ENCODE peak calls at places on chromosomes 7 and 10, in seven cellular contexts. P is GM12892, M is GM12878, V is SK-N-SH, N is K562, I is HepG2, R is H1. C is an unnamed sample.

GRCh38 chr10:14879055-14879800 is 562 bp downstream of the SUV39H2 start:
- DNase-seq in V (no peak), P (peak; percentile 34), M (no peak), N (peak; percentile 22), I (peak; percentile 9), R (no peak), C (peak; percentile 27)

GRCh38 chr7:134370135-134370534 is 53.4 kb upstream of the SLC35B4 start:
- DNase-seq in R (no peak), M (no peak), N (no peak), P (no peak), I (no peak), V (no peak), C (no peak)

GRCh38 chr10:98088186-98088971 is 46.1 kb upstream of the R3HCC1L start:
- DNase-seq in R (no peak), M (no peak), V (no peak), N (no peak), P (no peak), I (no peak), C (no peak)

GRCh38 chr7:101059620-101059942 is 25.7 kb upstream of the TRIM56 start:
- DNase-seq in R (no peak), M (no peak), P (no peak), I (no peak), V (no peak), N (no peak), C (no peak)

GRCh38 chr7:151410405-151411390 is 860 bp upstream of the WDR86 start:
- DNase-seq in I (no peak), N (no peak), P (no peak), V (peak; percentile 93), M (no peak), R (peak; percentile 76), C (peak; percentile 23)

GRCh38 chr10:104577861-104578480 is 63.1 kb upstream of the SORCS3 start:
- DNase-seq in M (no peak), P (no peak), N (no peak), R (peak; percentile 50), V (no peak), I (no peak), C (no peak)

GRCh38 chr7:71935674-71936073 is 476.5 kb downstream of the CALN1 start:
- DNase-seq in M (no peak), N (no peak), I (no peak), V (no peak), R (no peak), P (no peak), C (no peak)

GRCh38 chr10:22427890-22428571 is 82.7 kb downstream of the SPAG6 start:
- DNase-seq in P (no peak), V (peak; percentile 72), I (no peak), N (no peak), R (no peak), M (no peak), C (no peak)

GRCh38 chr7:2040893-2041270 is 191.9 kb downstream of the MAD1L1 start:
- DNase-seq in N (no peak), R (no peak), I (no peak), V (peak; percentile 27), M (no peak), P (no peak), C (no peak)

GRCh38 chr10:100509241-100509640 is 10.4 kb downstream of the SEC31B start:
- DNase-seq in N (no peak), R (no peak), P (no peak), M (no peak), I (no peak), V (no peak), C (no peak)

GRCh38 chr10:79445217-79445707 is at the start of gene ZCCHC24:
- DNase-seq in V (no peak), M (no peak), I (no peak), P (peak; percentile 54), N (no peak), R (no peak), C (peak; percentile 96)

DNA sequence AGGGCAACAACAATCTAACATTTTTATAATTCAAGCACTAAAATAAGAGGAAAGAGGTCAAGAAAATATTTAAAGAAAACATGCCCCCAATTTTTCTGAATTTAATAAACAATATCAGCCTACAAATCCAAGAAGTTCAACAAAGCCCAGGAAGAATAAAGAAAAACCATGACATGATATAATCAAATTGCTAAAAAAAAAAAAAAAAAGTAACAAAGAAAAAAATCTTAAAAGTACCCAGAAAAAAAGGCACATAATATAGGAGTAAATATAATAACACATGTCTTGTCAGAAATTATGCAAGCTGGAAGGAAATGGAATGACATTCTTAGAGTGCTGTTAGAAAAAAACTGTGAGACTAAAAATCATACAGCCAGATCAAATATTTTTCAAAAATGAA is 151.4 kb downstream of the IMMP2L start:
- DNase-seq in N (no peak), R (no peak), I (no peak), P (no peak), V (no peak), M (no peak), C (no peak)
- TF ChIP-seq TAF1 in N (no peak), R (no peak), I (no peak), P (no peak), V (no peak), M (no peak), C (no peak)

GRCh38 chr10:43861966-43862751 is 213.5 kb upstream of the ZNF32 start:
- DNase-seq in P (no peak), V (no peak), R (peak; percentile 2), M (no peak), N (no peak), I (peak; percentile 31), C (no peak)
- TF ChIP-seq TAF1 in P (no peak), V (no peak), R (no peak), M (no peak), N (no peak), I (no peak), C (no peak)

GRCh38 chr7:55130554-55131198 is 111.9 kb downstream of the EGFR start:
- DNase-seq in R (no peak), N (no peak), P (no peak), M (no peak), V (no peak), I (no peak), C (no peak)
- TF ChIP-seq TAF1 in R (no peak), N (no peak), P (no peak), M (no peak), V (no peak), I (no peak), C (no peak)

DNA sequence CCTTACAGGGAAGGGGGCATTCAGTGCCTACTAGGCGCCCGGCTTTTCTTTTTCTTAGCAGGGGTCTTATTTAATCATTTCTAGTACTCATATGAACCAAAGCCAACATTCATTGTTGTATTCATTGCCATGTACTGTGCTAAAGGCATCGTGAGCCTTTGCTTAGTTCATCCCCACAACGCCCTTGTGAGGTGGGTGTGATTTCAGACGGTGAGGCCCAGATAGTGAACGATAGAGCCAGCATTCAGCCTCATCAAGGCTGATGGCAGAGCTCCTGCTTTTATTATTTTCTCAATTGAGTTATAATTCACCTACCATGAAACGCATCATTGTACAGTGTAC is 50.0 kb downstream of the HK1 start:
- DNase-seq in N (no peak), R (no peak), I (no peak), V (no peak), P (no peak), M (no peak), C (no peak)
- TF ChIP-seq TAF1 in N (no peak), R (no peak), I (no peak), V (no peak), P (no peak), M (no peak), C (no peak)

DNA sequence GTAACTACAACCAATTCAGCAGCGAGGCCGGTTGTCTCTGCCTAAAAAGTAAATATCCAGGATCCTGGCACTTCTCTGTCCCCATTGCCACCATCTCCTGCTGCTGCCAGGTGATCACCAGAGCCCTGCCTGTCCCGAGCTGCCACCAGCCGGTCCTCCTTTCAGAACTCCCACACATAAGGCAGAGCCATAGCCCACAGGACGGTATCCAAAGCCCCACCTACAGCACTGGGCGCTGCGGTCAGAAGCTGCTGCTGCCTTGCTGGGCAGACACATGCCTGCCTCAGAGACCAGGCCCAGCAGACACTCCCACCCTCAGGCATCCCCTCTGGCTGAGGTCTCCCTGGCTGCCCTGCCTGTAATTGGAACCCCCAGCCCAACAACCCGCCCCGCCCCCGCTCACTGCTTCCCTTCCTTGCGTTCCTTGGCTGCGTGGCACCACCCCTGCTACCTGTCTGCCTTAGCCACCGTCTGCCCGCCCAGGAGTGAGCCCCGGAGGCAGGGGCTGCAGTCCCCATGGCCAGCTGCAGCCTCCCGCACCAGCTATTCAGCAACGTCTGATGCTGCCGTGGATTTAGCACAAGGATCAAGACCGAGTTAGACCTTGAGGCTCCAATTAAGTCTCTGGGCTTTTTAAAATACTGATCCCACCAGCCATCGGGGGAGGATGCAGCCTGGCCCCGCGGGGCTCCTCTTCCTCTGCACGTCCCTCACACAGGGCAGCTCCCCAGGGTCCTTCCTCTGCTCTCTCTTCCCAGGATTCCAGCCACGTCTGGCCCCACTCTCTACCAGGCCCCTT is 100.7 kb downstream of the CYTH3 start:
- DNase-seq in P (no peak), N (no peak), I (no peak), R (peak; percentile 83), V (no peak), M (no peak), C (no peak)
- TF ChIP-seq TAF1 in P (no peak), N (no peak), I (no peak), R (no peak), V (no peak), M (no peak), C (no peak)